ENCODE peak calls at places on chromosomes 13 and 19, in seven cellular contexts. P, N, J, M, B, V and D are unnamed samples.

GRCh38 chr13:78121459-78122348 is 203.1 kb upstream of the EDNRB start:
- DNase-seq in P (no peak), N (peak; percentile 61), J (peak; percentile 54), M (no peak), B (no peak), V (peak; percentile 52), D (peak; percentile 42)

GRCh38 chr19:38095411-38096308 is 128.4 kb downstream of the DPF1 start:
- DNase-seq in P (peak; percentile 41), N (peak; percentile 66), J (peak; percentile 63), M (peak; percentile 39), B (peak; percentile 78), V (peak; percentile 67), D (peak; percentile 75)

GRCh38 chr19:40419780-40420179 is 6.0 kb downstream of the SERTAD1 start:
- DNase-seq in P (no peak), N (no peak), J (no peak), M (no peak), B (no peak), V (no peak), D (no peak)

GRCh38 chr19:16200038-16200775 is 2.5 kb downstream of the AP1M1 start:
- DNase-seq in P (no peak), N (no peak), J (peak; percentile 28), M (no peak), B (peak; percentile 64), V (no peak), D (no peak)

GRCh38 chr13:99393791-99394735 is 86.9 kb upstream of the GPR183 start:
- DNase-seq in P (no peak), N (no peak), J (no peak), M (no peak), B (no peak), V (no peak), D (no peak)

GRCh38 chr19:18648971-18649310 is 12.1 kb downstream of the KLHL26 start:
- DNase-seq in P (no peak), N (no peak), J (no peak), M (no peak), B (no peak), V (no peak), D (no peak)

GRCh38 chr13:104385409-104385808 is 1319.2 kb upstream of the SLC10A2 start:
- DNase-seq in P (no peak), N (no peak), J (peak; percentile 4), M (no peak), B (no peak), V (no peak), D (no peak)

GRCh38 chr19:1052349-1052967 is 12.6 kb downstream of the ABCA7 start:
- DNase-seq in P (no peak), N (no peak), J (no peak), M (no peak), B (no peak), V (no peak), D (no peak)

GRCh38 chr19:38072776-38073411 is 151.1 kb downstream of the DPF1 start:
- DNase-seq in P (no peak), N (no peak), J (no peak), M (no peak), B (peak; percentile 51), V (no peak), D (no peak)

GRCh38 chr13:91184244-91184926 is 163.1 kb upstream of the MIR17HG start:
- DNase-seq in P (no peak), N (no peak), J (no peak), M (no peak), B (no peak), V (no peak), D (no peak)

GRCh38 chr13:40479196-40479845 is 187.1 kb downstream of the FOXO1 start:
- DNase-seq in P (no peak), N (no peak), J (no peak), M (no peak), B (no peak), V (no peak), D (no peak)

GRCh38 chr19:16293133-16294085 is 31.2 kb upstream of the KLF2 start:
- DNase-seq in P (no peak), N (no peak), J (peak; percentile 89), M (no peak), B (no peak), V (no peak), D (peak; percentile 78)

GRCh38 chr13:100721885-100722512 is 47.4 kb upstream of the TMTC4 start:
- DNase-seq in P (peak; percentile 48), N (peak; percentile 62), J (peak; percentile 49), M (peak; percentile 27), B (no peak), V (peak; percentile 51), D (peak; percentile 17)

GRCh38 chr13:102012299-102013293 is 389.3 kb downstream of the FGF14 start:
- DNase-seq in P (no peak), N (peak; percentile 9), J (no peak), M (no peak), B (no peak), V (no peak), D (peak; percentile 69)

GRCh38 chr13:70042193-70042592 is 65.4 kb upstream of the ATXN8OS start:
- DNase-seq in P (no peak), N (no peak), J (no peak), M (no peak), B (no peak), V (no peak), D (no peak)

GRCh38 chr13:45851171-45851889 is at the start of gene SIAH3:
- DNase-seq in P (peak; percentile 11), N (no peak), J (peak; percentile 9), M (no peak), B (no peak), V (no peak), D (no peak)

GRCh38 chr19:56623006-56623405 is 20.0 kb upstream of the SMIM17 start:
- DNase-seq in P (no peak), N (no peak), J (no peak), M (no peak), B (no peak), V (no peak), D (no peak)

GRCh38 chr19:776549-776948 is 20.7 kb upstream of the PTBP1 start:
- DNase-seq in P (no peak), N (no peak), J (no peak), M (no peak), B (no peak), V (no peak), D (no peak)

GRCh38 chr13:46903748-46904147 is 6.9 kb upstream of the HTR2A start:
- DNase-seq in P (no peak), N (no peak), J (peak; percentile 60), M (no peak), B (no peak), V (no peak), D (no peak)

GRCh38 chr13:23440821-23441608 is 7.5 kb upstream of the SACS start:
- DNase-seq in P (no peak), N (no peak), J (no peak), M (no peak), B (no peak), V (no peak), D (no peak)

GRCh38 chr13:42907745-42908144 is 84.3 kb downstream of the EPSTI1 start:
- DNase-seq in P (no peak), N (no peak), J (no peak), M (no peak), B (no peak), V (no peak), D (no peak)

GRCh38 chr13:109584844-109585361 is 201.5 kb downstream of the IRS2 start:
- DNase-seq in P (no peak), N (no peak), J (no peak), M (no peak), B (no peak), V (no peak), D (no peak)

GRCh38 chr19:38411041-38411712 is 8.3 kb downstream of the FAM98C start:
- DNase-seq in P (no peak), N (no peak), J (no peak), M (no peak), B (no peak), V (no peak), D (no peak)

GRCh38 chr19:46603195-46603637 is 2.1 kb downstream of the CALM3 start:
- DNase-seq in P (no peak), N (no peak), J (no peak), M (no peak), B (peak; percentile 39), V (no peak), D (peak; percentile 20)

GRCh38 chr19:17902701-17903100 is 30.1 kb upstream of the CCDC124 start:
- DNase-seq in P (no peak), N (no peak), J (peak; percentile 60), M (no peak), B (no peak), V (no peak), D (no peak)

GRCh38 chr13:93800342-93800741 is 573.7 kb downstream of the GPC6 start:
- DNase-seq in P (no peak), N (no peak), J (no peak), M (no peak), B (no peak), V (no peak), D (no peak)

GRCh38 chr19:39596911-39597310 is 5.4 kb upstream of the LGALS13 start:
- DNase-seq in P (no peak), N (no peak), J (no peak), M (no peak), B (no peak), V (no peak), D (no peak)

GRCh38 chr19:15265849-15266248 is 33.6 kb upstream of the EPHX3 start:
- DNase-seq in P (no peak), N (peak; percentile 87), J (peak; percentile 96), M (no peak), B (peak; percentile 79), V (no peak), D (peak; percentile 86)

GRCh38 chr13:33874871-33875270 is 56.9 kb downstream of the RFC3 start:
- DNase-seq in P (no peak), N (no peak), J (no peak), M (no peak), B (no peak), V (no peak), D (no peak)

GRCh38 chr13:112545866-112546265 is 42.1 kb downstream of the TUBGCP3 start:
- DNase-seq in P (no peak), N (no peak), J (peak; percentile 66), M (no peak), B (no peak), V (no peak), D (no peak)

GRCh38 chr19:21910318-21910717 is 74.3 kb upstream of the ZNF43 start:
- DNase-seq in P (no peak), N (no peak), J (no peak), M (no peak), B (no peak), V (no peak), D (no peak)

GRCh38 chr13:46968450-46968849 is 71.6 kb upstream of the HTR2A start:
- DNase-seq in P (no peak), N (no peak), J (no peak), M (no peak), B (no peak), V (no peak), D (no peak)

GRCh38 chr13:52454459-52454824 is 836 bp upstream of the CKAP2 start:
- DNase-seq in P (no peak), N (peak; percentile 39), J (peak; percentile 9), M (no peak), B (no peak), V (no peak), D (no peak)

GRCh38 chr19:28980236-28980868 is 232.6 kb downstream of the UQCRFS1 start:
- DNase-seq in P (no peak), N (no peak), J (peak; percentile 62), M (no peak), B (no peak), V (no peak), D (no peak)

GRCh38 chr13:76812206-76812882 is 73.9 kb downstream of the KCTD12 start:
- DNase-seq in P (no peak), N (no peak), J (no peak), M (no peak), B (no peak), V (no peak), D (peak; percentile 66)